ENCODE peak calls at places on chromosomes 12 and 14, in six cellular contexts. Q is HAP-1, D is PC-9, M is dorsolateral prefrontal cortex, B is adipocyte, X is neural progenitor cell. V is an unnamed sample.

GRCh38 chr14:32167907-32168306 is 33.9 kb upstream of the RNU6-7 start:
- DNase-seq in Q (no peak), D (no peak), M (no peak), B (no peak), X (no peak), V (no peak)

GRCh38 chr12:62260733-62261683 is 804 bp downstream of the USP15 start:
- DNase-seq in Q (peak), D (peak), M (no peak), B (peak), X (peak), V (peak)

GRCh38 chr14:98692832-98693231 is 579.2 kb downstream of the BCL11B start:
- DNase-seq in Q (no peak), D (no peak), M (no peak), B (no peak), X (no peak), V (no peak)

GRCh38 chr12:87001102-87001501 is 744.9 kb upstream of the MGAT4C start:
- DNase-seq in Q (no peak), D (no peak), M (no peak), B (no peak), X (no peak), V (no peak)

GRCh38 chr12:93198086-93198485 is 179.6 kb upstream of the NUDT4 start:
- DNase-seq in Q (no peak), D (peak), M (no peak), B (peak), X (no peak), V (peak)

GRCh38 chr12:65306603-65307501 is 28.4 kb downstream of the MSRB3 start:
- DNase-seq in Q (peak), D (peak), M (no peak), B (peak), X (peak), V (peak)

GRCh38 chr12:19223695-19224094 is 94.2 kb downstream of the PLEKHA5 start:
- DNase-seq in Q (no peak), D (no peak), M (no peak), B (peak), X (no peak), V (peak)

GRCh38 chr14:102164241-102164641 is 24.5 kb downstream of the WDR20 start:
- DNase-seq in Q (no peak), D (no peak), M (no peak), B (no peak), X (no peak), V (peak)

DNA sequence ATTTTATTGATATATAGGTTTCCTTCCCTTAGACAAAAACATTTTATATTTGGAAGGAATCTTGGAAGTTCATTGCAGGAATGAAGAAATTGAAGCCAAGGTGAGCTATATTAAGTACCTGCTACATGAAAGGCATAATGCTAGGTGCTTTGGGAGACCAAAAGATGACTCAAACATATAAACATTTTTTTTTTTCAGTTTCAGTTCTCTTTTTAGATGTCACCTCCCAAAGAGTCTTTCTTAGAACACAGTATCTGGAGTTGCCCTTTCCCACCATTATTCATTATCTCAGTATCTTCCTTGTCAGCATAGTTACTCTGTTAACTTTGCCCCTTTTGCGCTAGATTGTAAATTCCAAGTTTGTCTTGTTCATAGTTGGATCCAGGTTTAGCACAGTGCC is 1.1 kb downstream of the LIN52 start:
- DNase-seq in Q (no peak), D (no peak), M (no peak), B (no peak), X (no peak), V (no peak)
- H3K4me3 ChIP-seq in Q (peak), D (peak), M (peak), B (peak), X (peak), V (peak)

GRCh38 chr14:75044760-75045159 is 6.5 kb downstream of the MLH3 start:
- DNase-seq in Q (no peak), D (no peak), M (no peak), B (peak), X (no peak), V (peak)
- H3K4me3 ChIP-seq in Q (no peak), D (no peak), M (no peak), B (no peak), X (no peak), V (no peak)

GRCh38 chr12:13368971-13369370 is 172.4 kb downstream of the EMP1 start:
- DNase-seq in Q (peak), D (no peak), M (no peak), B (no peak), X (peak), V (no peak)
- H3K4me3 ChIP-seq in Q (no peak), D (no peak), M (no peak), B (no peak), X (peak), V (no peak)

DNA sequence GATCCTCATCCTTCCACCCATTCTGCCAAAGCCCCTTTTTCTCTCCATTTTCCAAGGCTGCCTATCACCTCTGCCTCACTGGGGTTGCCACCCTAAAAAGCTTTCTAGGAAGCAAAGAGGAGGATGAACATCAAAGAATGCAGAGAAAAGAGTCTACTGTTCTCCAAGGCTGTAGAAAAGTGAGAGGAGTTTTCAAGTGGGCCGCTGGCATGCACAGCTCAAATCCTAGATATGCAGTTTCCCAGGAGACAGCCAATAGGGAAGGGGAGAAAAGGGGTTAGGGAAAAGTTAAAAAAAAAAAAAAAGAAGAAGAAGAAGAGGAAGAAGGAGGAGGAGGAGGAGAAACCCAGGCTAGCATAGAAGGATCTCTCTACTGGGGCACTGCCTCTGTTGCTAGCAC is 650 bp downstream of the BATF start:
- DNase-seq in Q (no peak), D (no peak), M (no peak), B (no peak), X (no peak), V (no peak)
- H3K4me3 ChIP-seq in Q (no peak), D (peak), M (no peak), B (no peak), X (no peak), V (no peak)

GRCh38 chr14:77979666-77980351 is 179.9 kb downstream of the ADCK1 start:
- DNase-seq in Q (peak), D (no peak), M (no peak), B (no peak), X (peak), V (no peak)

GRCh38 chr14:77985235-77985634 is 184.9 kb upstream of the NRXN3 start:
- DNase-seq in Q (no peak), D (no peak), M (no peak), B (no peak), X (no peak), V (peak)

GRCh38 chr14:77979171-77979570 is 179.3 kb downstream of the ADCK1 start:
- DNase-seq in Q (no peak), D (no peak), M (no peak), B (no peak), X (no peak), V (no peak)

DNA sequence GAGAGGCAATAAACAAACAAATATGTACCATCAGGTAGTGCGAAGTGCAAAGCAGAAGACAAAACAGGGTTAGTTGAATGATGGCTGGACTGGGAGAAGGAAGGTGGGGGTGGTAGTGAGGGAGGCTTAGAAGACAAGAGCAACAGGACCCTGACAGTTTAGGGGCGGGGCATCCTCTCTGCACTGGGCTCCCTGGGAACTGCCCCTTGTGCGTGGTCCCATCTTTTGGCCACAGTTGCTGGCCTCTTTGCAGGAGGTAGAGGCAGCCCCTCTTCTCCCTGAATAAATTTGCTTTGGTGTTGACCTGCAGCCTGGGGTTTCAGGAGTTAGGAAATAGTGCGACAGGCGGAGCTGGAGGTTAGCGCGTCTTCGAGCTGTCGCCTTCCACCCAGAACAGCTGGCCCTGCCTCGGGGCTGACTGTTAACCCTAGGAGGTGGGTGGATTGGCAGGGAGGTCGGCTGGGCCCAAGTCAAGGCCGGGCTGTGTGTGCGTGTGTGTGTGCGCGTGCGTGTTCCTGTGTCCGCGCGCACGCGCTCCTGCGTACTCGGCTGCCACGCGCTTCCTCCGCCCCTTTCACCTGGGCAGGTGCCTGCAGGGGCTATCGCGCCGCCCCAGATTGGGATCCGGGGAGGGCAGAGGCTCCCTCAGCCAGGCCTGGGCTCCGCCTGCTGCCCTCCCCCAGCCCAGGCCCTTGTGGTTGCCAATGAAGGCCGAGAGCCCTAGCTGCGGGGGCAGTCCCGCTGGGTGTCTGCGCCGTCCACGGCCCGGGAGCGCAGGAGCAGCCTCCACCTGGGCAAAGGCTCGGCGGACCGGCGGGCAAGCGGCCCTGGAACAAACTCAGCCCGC is 180.8 kb downstream of the ADCK1 start:
- DNase-seq in Q (no peak), D (peak), M (no peak), B (no peak), X (peak), V (no peak)
- H3K4me3 ChIP-seq in Q (no peak), D (no peak), M (peak), B (peak), X (peak), V (peak)

GRCh38 chr14:51507556-51508511 is 143.9 kb upstream of the FRMD6 start:
- DNase-seq in Q (peak), D (no peak), M (peak), B (peak), X (peak), V (peak)
- H3K4me3 ChIP-seq in Q (no peak), D (no peak), M (no peak), B (peak), X (no peak), V (no peak)

GRCh38 chr12:77204055-77204454 is 138.7 kb upstream of the E2F7 start:
- DNase-seq in Q (no peak), D (no peak), M (no peak), B (no peak), X (peak), V (no peak)
- H3K4me3 ChIP-seq in Q (no peak), D (no peak), M (no peak), B (no peak), X (no peak), V (no peak)